ENCODE peak calls at places on chromosomes 2 and 18, in seven cellular contexts. One of them, this sample, is unnamed.

GRCh38 chr2:29035346-29035745 is 39.0 kb downstream of the PCARE start:
- DNase-seq in stimulated activated CD4-positive, alpha-beta T cell treated with anti-CD3 and anti-CD28 coated beads, TNF-alpha, amount 100 ng/mL, for 1 hour: no peak
- DNase-seq in EH: no peak
- DNase-seq in stimulated activated CD8-positive, alpha-beta memory T cell treated with anti-CD3 and anti-CD28 coated beads, Interleukin-4, amount 100 ng/mL, for 1 hour: no peak
- DNase-seq in Ammon's horn: no peak
- DNase-seq in nephron progenitor cell: no peak
- DNase-seq in psoas muscle: no peak
- DNase-seq in this sample: no peak

GRCh38 chr2:209577376-209578357 is 153.8 kb downstream of the MAP2 start:
- DNase-seq in stimulated activated CD4-positive, alpha-beta T cell treated with anti-CD3 and anti-CD28 coated beads, TNF-alpha, amount 100 ng/mL, for 1 hour: no peak
- DNase-seq in EH: peak
- DNase-seq in stimulated activated CD8-positive, alpha-beta memory T cell treated with anti-CD3 and anti-CD28 coated beads, Interleukin-4, amount 100 ng/mL, for 1 hour: no peak
- DNase-seq in Ammon's horn: no peak
- DNase-seq in nephron progenitor cell: no peak
- DNase-seq in psoas muscle: no peak
- DNase-seq in this sample: no peak

GRCh38 chr2:85852979-85853498 is 35.8 kb downstream of the ST3GAL5 start:
- DNase-seq in stimulated activated CD4-positive, alpha-beta T cell treated with anti-CD3 and anti-CD28 coated beads, TNF-alpha, amount 100 ng/mL, for 1 hour: peak
- DNase-seq in EH: peak
- DNase-seq in stimulated activated CD8-positive, alpha-beta memory T cell treated with anti-CD3 and anti-CD28 coated beads, Interleukin-4, amount 100 ng/mL, for 1 hour: peak
- DNase-seq in Ammon's horn: peak
- DNase-seq in nephron progenitor cell: no peak
- DNase-seq in psoas muscle: no peak
- DNase-seq in this sample: no peak

GRCh38 chr2:73020657-73021370 is 50.7 kb downstream of the SFXN5 start:
- DNase-seq in stimulated activated CD4-positive, alpha-beta T cell treated with anti-CD3 and anti-CD28 coated beads, TNF-alpha, amount 100 ng/mL, for 1 hour: no peak
- DNase-seq in EH: peak
- DNase-seq in stimulated activated CD8-positive, alpha-beta memory T cell treated with anti-CD3 and anti-CD28 coated beads, Interleukin-4, amount 100 ng/mL, for 1 hour: no peak
- DNase-seq in Ammon's horn: no peak
- DNase-seq in nephron progenitor cell: no peak
- DNase-seq in psoas muscle: no peak
- DNase-seq in this sample: no peak

GRCh38 chr2:688504-689076 is 11.4 kb upstream of the TMEM18 start:
- DNase-seq in stimulated activated CD4-positive, alpha-beta T cell treated with anti-CD3 and anti-CD28 coated beads, TNF-alpha, amount 100 ng/mL, for 1 hour: no peak
- DNase-seq in EH: no peak
- DNase-seq in stimulated activated CD8-positive, alpha-beta memory T cell treated with anti-CD3 and anti-CD28 coated beads, Interleukin-4, amount 100 ng/mL, for 1 hour: no peak
- DNase-seq in Ammon's horn: no peak
- DNase-seq in nephron progenitor cell: no peak
- DNase-seq in psoas muscle: no peak
- DNase-seq in this sample: no peak

GRCh38 chr2:61177727-61178549 is 15.9 kb downstream of the C2orf74 start:
- DNase-seq in stimulated activated CD4-positive, alpha-beta T cell treated with anti-CD3 and anti-CD28 coated beads, TNF-alpha, amount 100 ng/mL, for 1 hour: no peak
- DNase-seq in EH: peak
- DNase-seq in stimulated activated CD8-positive, alpha-beta memory T cell treated with anti-CD3 and anti-CD28 coated beads, Interleukin-4, amount 100 ng/mL, for 1 hour: no peak
- DNase-seq in Ammon's horn: no peak
- DNase-seq in nephron progenitor cell: peak
- DNase-seq in psoas muscle: peak
- DNase-seq in this sample: peak

GRCh38 chr2:200022511-200022910 is 67.1 kb downstream of the MAIP1 start:
- DNase-seq in stimulated activated CD4-positive, alpha-beta T cell treated with anti-CD3 and anti-CD28 coated beads, TNF-alpha, amount 100 ng/mL, for 1 hour: no peak
- DNase-seq in EH: no peak
- DNase-seq in stimulated activated CD8-positive, alpha-beta memory T cell treated with anti-CD3 and anti-CD28 coated beads, Interleukin-4, amount 100 ng/mL, for 1 hour: no peak
- DNase-seq in Ammon's horn: no peak
- DNase-seq in nephron progenitor cell: no peak
- DNase-seq in psoas muscle: no peak
- DNase-seq in this sample: no peak

GRCh38 chr2:84636080-84636971 is 120.0 kb downstream of the DNAH6 start:
- DNase-seq in stimulated activated CD4-positive, alpha-beta T cell treated with anti-CD3 and anti-CD28 coated beads, TNF-alpha, amount 100 ng/mL, for 1 hour: no peak
- DNase-seq in EH: peak
- DNase-seq in stimulated activated CD8-positive, alpha-beta memory T cell treated with anti-CD3 and anti-CD28 coated beads, Interleukin-4, amount 100 ng/mL, for 1 hour: no peak
- DNase-seq in Ammon's horn: no peak
- DNase-seq in nephron progenitor cell: no peak
- DNase-seq in psoas muscle: no peak
- DNase-seq in this sample: no peak

GRCh38 chr2:211957799-211958198 is 580.8 kb downstream of the ERBB4 start:
- DNase-seq in stimulated activated CD4-positive, alpha-beta T cell treated with anti-CD3 and anti-CD28 coated beads, TNF-alpha, amount 100 ng/mL, for 1 hour: no peak
- DNase-seq in EH: no peak
- DNase-seq in stimulated activated CD8-positive, alpha-beta memory T cell treated with anti-CD3 and anti-CD28 coated beads, Interleukin-4, amount 100 ng/mL, for 1 hour: no peak
- DNase-seq in Ammon's horn: no peak
- DNase-seq in nephron progenitor cell: no peak
- DNase-seq in psoas muscle: no peak
- DNase-seq in this sample: no peak

GRCh38 chr2:19898592-19899329 is 3.0 kb downstream of the TTC32 start:
- DNase-seq in stimulated activated CD4-positive, alpha-beta T cell treated with anti-CD3 and anti-CD28 coated beads, TNF-alpha, amount 100 ng/mL, for 1 hour: no peak
- DNase-seq in EH: peak
- DNase-seq in stimulated activated CD8-positive, alpha-beta memory T cell treated with anti-CD3 and anti-CD28 coated beads, Interleukin-4, amount 100 ng/mL, for 1 hour: no peak
- DNase-seq in Ammon's horn: no peak
- DNase-seq in nephron progenitor cell: no peak
- DNase-seq in psoas muscle: no peak
- DNase-seq in this sample: no peak

GRCh38 chr2:240136671-240137292 is 677 bp upstream of the COPS9 start:
- DNase-seq in stimulated activated CD4-positive, alpha-beta T cell treated with anti-CD3 and anti-CD28 coated beads, TNF-alpha, amount 100 ng/mL, for 1 hour: no peak
- DNase-seq in EH: no peak
- DNase-seq in stimulated activated CD8-positive, alpha-beta memory T cell treated with anti-CD3 and anti-CD28 coated beads, Interleukin-4, amount 100 ng/mL, for 1 hour: no peak
- DNase-seq in Ammon's horn: no peak
- DNase-seq in nephron progenitor cell: no peak
- DNase-seq in psoas muscle: no peak
- DNase-seq in this sample: no peak

GRCh38 chr2:45380131-45380836 is 230.8 kb downstream of the SRBD1 start:
- DNase-seq in stimulated activated CD4-positive, alpha-beta T cell treated with anti-CD3 and anti-CD28 coated beads, TNF-alpha, amount 100 ng/mL, for 1 hour: no peak
- DNase-seq in EH: peak
- DNase-seq in stimulated activated CD8-positive, alpha-beta memory T cell treated with anti-CD3 and anti-CD28 coated beads, Interleukin-4, amount 100 ng/mL, for 1 hour: no peak
- DNase-seq in Ammon's horn: no peak
- DNase-seq in nephron progenitor cell: no peak
- DNase-seq in psoas muscle: no peak
- DNase-seq in this sample: no peak

GRCh38 chr2:29165362-29166236 is 50.4 kb downstream of the CLIP4 start:
- DNase-seq in stimulated activated CD4-positive, alpha-beta T cell treated with anti-CD3 and anti-CD28 coated beads, TNF-alpha, amount 100 ng/mL, for 1 hour: no peak
- DNase-seq in EH: peak
- DNase-seq in stimulated activated CD8-positive, alpha-beta memory T cell treated with anti-CD3 and anti-CD28 coated beads, Interleukin-4, amount 100 ng/mL, for 1 hour: no peak
- DNase-seq in Ammon's horn: no peak
- DNase-seq in nephron progenitor cell: no peak
- DNase-seq in psoas muscle: no peak
- DNase-seq in this sample: no peak

GRCh38 chr2:33786881-33787280 is 187.8 kb upstream of the FAM98A start:
- DNase-seq in stimulated activated CD4-positive, alpha-beta T cell treated with anti-CD3 and anti-CD28 coated beads, TNF-alpha, amount 100 ng/mL, for 1 hour: no peak
- DNase-seq in EH: peak
- DNase-seq in stimulated activated CD8-positive, alpha-beta memory T cell treated with anti-CD3 and anti-CD28 coated beads, Interleukin-4, amount 100 ng/mL, for 1 hour: no peak
- DNase-seq in Ammon's horn: no peak
- DNase-seq in nephron progenitor cell: no peak
- DNase-seq in psoas muscle: no peak
- DNase-seq in this sample: no peak

GRCh38 chr2:68774569-68775271 is 40.1 kb downstream of the ARHGAP25 start:
- DNase-seq in stimulated activated CD4-positive, alpha-beta T cell treated with anti-CD3 and anti-CD28 coated beads, TNF-alpha, amount 100 ng/mL, for 1 hour: no peak
- DNase-seq in EH: no peak
- DNase-seq in stimulated activated CD8-positive, alpha-beta memory T cell treated with anti-CD3 and anti-CD28 coated beads, Interleukin-4, amount 100 ng/mL, for 1 hour: peak
- DNase-seq in Ammon's horn: peak
- DNase-seq in nephron progenitor cell: no peak
- DNase-seq in psoas muscle: peak
- DNase-seq in this sample: peak

GRCh38 chr2:96715658-96716057 is 24.2 kb downstream of the LMAN2L start:
- DNase-seq in stimulated activated CD4-positive, alpha-beta T cell treated with anti-CD3 and anti-CD28 coated beads, TNF-alpha, amount 100 ng/mL, for 1 hour: no peak
- DNase-seq in EH: no peak
- DNase-seq in stimulated activated CD8-positive, alpha-beta memory T cell treated with anti-CD3 and anti-CD28 coated beads, Interleukin-4, amount 100 ng/mL, for 1 hour: no peak
- DNase-seq in Ammon's horn: no peak
- DNase-seq in nephron progenitor cell: no peak
- DNase-seq in psoas muscle: no peak
- DNase-seq in this sample: no peak

GRCh38 chr18:13558132-13558531 is 168.2 kb downstream of the FAM210A start:
- DNase-seq in stimulated activated CD4-positive, alpha-beta T cell treated with anti-CD3 and anti-CD28 coated beads, TNF-alpha, amount 100 ng/mL, for 1 hour: no peak
- DNase-seq in EH: peak
- DNase-seq in stimulated activated CD8-positive, alpha-beta memory T cell treated with anti-CD3 and anti-CD28 coated beads, Interleukin-4, amount 100 ng/mL, for 1 hour: no peak
- DNase-seq in Ammon's horn: peak
- DNase-seq in nephron progenitor cell: peak
- DNase-seq in psoas muscle: no peak
- DNase-seq in this sample: no peak

GRCh38 chr2:191032588-191033429 is 18.8 kb upstream of the STAT1 start:
- DNase-seq in stimulated activated CD4-positive, alpha-beta T cell treated with anti-CD3 and anti-CD28 coated beads, TNF-alpha, amount 100 ng/mL, for 1 hour: no peak
- DNase-seq in EH: no peak
- DNase-seq in stimulated activated CD8-positive, alpha-beta memory T cell treated with anti-CD3 and anti-CD28 coated beads, Interleukin-4, amount 100 ng/mL, for 1 hour: no peak
- DNase-seq in Ammon's horn: no peak
- DNase-seq in nephron progenitor cell: no peak
- DNase-seq in psoas muscle: no peak
- DNase-seq in this sample: no peak

GRCh38 chr2:133326651-133327397 is 241.4 kb downstream of the NCKAP5 start:
- DNase-seq in stimulated activated CD4-positive, alpha-beta T cell treated with anti-CD3 and anti-CD28 coated beads, TNF-alpha, amount 100 ng/mL, for 1 hour: no peak
- DNase-seq in EH: peak
- DNase-seq in stimulated activated CD8-positive, alpha-beta memory T cell treated with anti-CD3 and anti-CD28 coated beads, Interleukin-4, amount 100 ng/mL, for 1 hour: no peak
- DNase-seq in Ammon's horn: peak
- DNase-seq in nephron progenitor cell: no peak
- DNase-seq in psoas muscle: no peak
- DNase-seq in this sample: no peak

GRCh38 chr2:217026161-217026560 is 166.3 kb upstream of the TNP1 start:
- DNase-seq in stimulated activated CD4-positive, alpha-beta T cell treated with anti-CD3 and anti-CD28 coated beads, TNF-alpha, amount 100 ng/mL, for 1 hour: no peak
- DNase-seq in EH: no peak
- DNase-seq in stimulated activated CD8-positive, alpha-beta memory T cell treated with anti-CD3 and anti-CD28 coated beads, Interleukin-4, amount 100 ng/mL, for 1 hour: no peak
- DNase-seq in Ammon's horn: no peak
- DNase-seq in nephron progenitor cell: no peak
- DNase-seq in psoas muscle: no peak
- DNase-seq in this sample: no peak

GRCh38 chr2:240412975-240413812 is 22.3 kb upstream of the GPC1 start:
- DNase-seq in stimulated activated CD4-positive, alpha-beta T cell treated with anti-CD3 and anti-CD28 coated beads, TNF-alpha, amount 100 ng/mL, for 1 hour: no peak
- DNase-seq in EH: no peak
- DNase-seq in stimulated activated CD8-positive, alpha-beta memory T cell treated with anti-CD3 and anti-CD28 coated beads, Interleukin-4, amount 100 ng/mL, for 1 hour: no peak
- DNase-seq in Ammon's horn: no peak
- DNase-seq in nephron progenitor cell: no peak
- DNase-seq in psoas muscle: no peak
- DNase-seq in this sample: peak

GRCh38 chr2:205022751-205023150 is 477.5 kb downstream of the PARD3B start:
- DNase-seq in stimulated activated CD4-positive, alpha-beta T cell treated with anti-CD3 and anti-CD28 coated beads, TNF-alpha, amount 100 ng/mL, for 1 hour: no peak
- DNase-seq in EH: no peak
- DNase-seq in stimulated activated CD8-positive, alpha-beta memory T cell treated with anti-CD3 and anti-CD28 coated beads, Interleukin-4, amount 100 ng/mL, for 1 hour: no peak
- DNase-seq in Ammon's horn: no peak
- DNase-seq in nephron progenitor cell: no peak
- DNase-seq in psoas muscle: no peak
- DNase-seq in this sample: no peak

This sample was measured in Right ventricle myocardium inferior.